ENCODE peak calls at places on chromosomes 4 and X, in seven cellular contexts. One of them, this sample, is unnamed.

GRCh38 chrX:747176-747575 is 116.6 kb downstream of the SHOX start:
- DNase-seq in GM12878: no peak
- DNase-seq in PC-3: no peak
- DNase-seq in CD4-positive, CD25-positive, alpha-beta regulatory T cell: no peak
- DNase-seq in tibial nerve: no peak
- DNase-seq in tibial artery: peak; percentile 12
- DNase-seq in neural progenitor cell: no peak
- DNase-seq in this sample: no peak

GRCh38 chr4:47000406-47000805 is 7.0 kb upstream of the GABRA4 start:
- DNase-seq in GM12878: no peak
- DNase-seq in PC-3: no peak
- DNase-seq in CD4-positive, CD25-positive, alpha-beta regulatory T cell: no peak
- DNase-seq in tibial nerve: no peak
- DNase-seq in tibial artery: no peak
- DNase-seq in neural progenitor cell: no peak
- DNase-seq in this sample: no peak

GRCh38 chr4:176323511-176324160 is 3.9 kb downstream of the SPCS3 start:
- DNase-seq in GM12878: no peak
- DNase-seq in PC-3: no peak
- DNase-seq in CD4-positive, CD25-positive, alpha-beta regulatory T cell: no peak
- DNase-seq in tibial nerve: no peak
- DNase-seq in tibial artery: no peak
- DNase-seq in neural progenitor cell: no peak
- DNase-seq in this sample: peak; percentile 49

GRCh38 chr4:176270669-176271068 is 1.6 kb upstream of the ASB5 start:
- DNase-seq in GM12878: no peak
- DNase-seq in PC-3: peak; percentile 94
- DNase-seq in CD4-positive, CD25-positive, alpha-beta regulatory T cell: no peak
- DNase-seq in tibial nerve: no peak
- DNase-seq in tibial artery: no peak
- DNase-seq in neural progenitor cell: no peak
- DNase-seq in this sample: peak; percentile 94

GRCh38 chr4:142778908-142779307 is 67.2 kb downstream of the INPP4B start:
- DNase-seq in GM12878: no peak
- DNase-seq in PC-3: no peak
- DNase-seq in CD4-positive, CD25-positive, alpha-beta regulatory T cell: no peak
- DNase-seq in tibial nerve: no peak
- DNase-seq in tibial artery: no peak
- DNase-seq in neural progenitor cell: no peak
- DNase-seq in this sample: peak; percentile 26

GRCh38 chr4:122744229-122744628 is 11.7 kb downstream of the BBS12 start:
- DNase-seq in GM12878: no peak
- DNase-seq in PC-3: no peak
- DNase-seq in CD4-positive, CD25-positive, alpha-beta regulatory T cell: no peak
- DNase-seq in tibial nerve: no peak
- DNase-seq in tibial artery: no peak
- DNase-seq in neural progenitor cell: no peak
- DNase-seq in this sample: peak; percentile 77

GRCh38 chrX:20620301-20620700 is 353.6 kb upstream of the RPS6KA3 start:
- DNase-seq in GM12878: no peak
- DNase-seq in PC-3: peak; percentile 76
- DNase-seq in CD4-positive, CD25-positive, alpha-beta regulatory T cell: no peak
- DNase-seq in tibial nerve: no peak
- DNase-seq in tibial artery: no peak
- DNase-seq in neural progenitor cell: no peak
- DNase-seq in this sample: no peak

GRCh38 chrX:68018248-68019203 is 414.8 kb downstream of the OPHN1 start:
- DNase-seq in GM12878: no peak
- DNase-seq in PC-3: peak; percentile 44
- DNase-seq in CD4-positive, CD25-positive, alpha-beta regulatory T cell: no peak
- DNase-seq in tibial nerve: no peak
- DNase-seq in tibial artery: no peak
- DNase-seq in neural progenitor cell: peak; percentile 46
- DNase-seq in this sample: peak; percentile 24

GRCh38 chrX:24999501-24999900 is 16.3 kb downstream of the ARX start:
- DNase-seq in GM12878: no peak
- DNase-seq in PC-3: no peak
- DNase-seq in CD4-positive, CD25-positive, alpha-beta regulatory T cell: no peak
- DNase-seq in tibial nerve: no peak
- DNase-seq in tibial artery: no peak
- DNase-seq in neural progenitor cell: peak; percentile 80
- DNase-seq in this sample: no peak
- H3K4me1 ChIP-seq in GM12878: no peaks in the 10 kb centered on the region
- H3K4me1 ChIP-seq in PC-3: peaks cover 3% of the 10 kb centered on the region
- H3K4me1 ChIP-seq in CD4-positive, CD25-positive, alpha-beta regulatory T cell: peaks cover 9% of the 10 kb centered on the region
- H3K4me1 ChIP-seq in tibial nerve: peaks cover under 1% of the 10 kb centered on the region
- H3K4me1 ChIP-seq in tibial artery: no peaks in the 10 kb centered on the region
- H3K4me1 ChIP-seq in neural progenitor cell: peaks cover 92% of the 10 kb centered on the region
- H3K4me1 ChIP-seq in this sample: no peaks in the 10 kb centered on the region

GRCh38 chr4:173414456-173414855 is 15.5 kb upstream of the SCRG1 start:
- DNase-seq in GM12878: no peak
- DNase-seq in PC-3: no peak
- DNase-seq in CD4-positive, CD25-positive, alpha-beta regulatory T cell: no peak
- DNase-seq in tibial nerve: no peak
- DNase-seq in tibial artery: no peak
- DNase-seq in neural progenitor cell: no peak
- DNase-seq in this sample: no peak

GRCh38 chr4:173413043-173413442 is 14.1 kb upstream of the SCRG1 start:
- DNase-seq in GM12878: no peak
- DNase-seq in PC-3: no peak
- DNase-seq in CD4-positive, CD25-positive, alpha-beta regulatory T cell: no peak
- DNase-seq in tibial nerve: no peak
- DNase-seq in tibial artery: no peak
- DNase-seq in neural progenitor cell: no peak
- DNase-seq in this sample: peak; percentile 46

GRCh38 chr4:173417833-173418232 is 18.9 kb upstream of the SCRG1 start:
- DNase-seq in GM12878: no peak
- DNase-seq in PC-3: peak; percentile 82
- DNase-seq in CD4-positive, CD25-positive, alpha-beta regulatory T cell: no peak
- DNase-seq in tibial nerve: no peak
- DNase-seq in tibial artery: no peak
- DNase-seq in neural progenitor cell: no peak
- DNase-seq in this sample: no peak

GRCh38 chr4:173415885-173416658 is 17.2 kb upstream of the SCRG1 start:
- DNase-seq in GM12878: no peak
- DNase-seq in PC-3: no peak
- DNase-seq in CD4-positive, CD25-positive, alpha-beta regulatory T cell: no peak
- DNase-seq in tibial nerve: peak; percentile 20
- DNase-seq in tibial artery: peak; percentile 81
- DNase-seq in neural progenitor cell: no peak
- DNase-seq in this sample: no peak

GRCh38 chr4:173415092-173415491 is 16.2 kb upstream of the SCRG1 start:
- DNase-seq in GM12878: no peak
- DNase-seq in PC-3: peak; percentile 74
- DNase-seq in CD4-positive, CD25-positive, alpha-beta regulatory T cell: no peak
- DNase-seq in tibial nerve: no peak
- DNase-seq in tibial artery: no peak
- DNase-seq in neural progenitor cell: no peak
- DNase-seq in this sample: peak; percentile 72
- H3K4me3 ChIP-seq in GM12878: no peak overlapping the region
- H3K4me3 ChIP-seq in PC-3: no peak overlapping the region
- H3K4me3 ChIP-seq in CD4-positive, CD25-positive, alpha-beta regulatory T cell: no peak overlapping the region
- H3K4me3 ChIP-seq in tibial nerve: no peak overlapping the region
- H3K4me3 ChIP-seq in tibial artery: no peak overlapping the region
- H3K4me3 ChIP-seq in neural progenitor cell: no peak overlapping the region
- H3K4me3 ChIP-seq in this sample: no peak overlapping the region

GRCh38 chr4:3750334-3750733 is 15.9 kb upstream of the ADRA2C start:
- DNase-seq in GM12878: no peak
- DNase-seq in PC-3: no peak
- DNase-seq in CD4-positive, CD25-positive, alpha-beta regulatory T cell: no peak
- DNase-seq in tibial nerve: no peak
- DNase-seq in tibial artery: no peak
- DNase-seq in neural progenitor cell: no peak
- DNase-seq in this sample: no peak

GRCh38 chr4:3747582-3747906 is 18.6 kb upstream of the ADRA2C start:
- DNase-seq in GM12878: no peak
- DNase-seq in PC-3: no peak
- DNase-seq in CD4-positive, CD25-positive, alpha-beta regulatory T cell: no peak
- DNase-seq in tibial nerve: no peak
- DNase-seq in tibial artery: no peak
- DNase-seq in neural progenitor cell: peak; percentile 67
- DNase-seq in this sample: peak; percentile 25

GRCh38 chr4:3752022-3752421 is 14.2 kb upstream of the ADRA2C start:
- DNase-seq in GM12878: no peak
- DNase-seq in PC-3: no peak
- DNase-seq in CD4-positive, CD25-positive, alpha-beta regulatory T cell: no peak
- DNase-seq in tibial nerve: no peak
- DNase-seq in tibial artery: no peak
- DNase-seq in neural progenitor cell: no peak
- DNase-seq in this sample: no peak

GRCh38 chr4:3746701-3747581 is 19.2 kb upstream of the ADRA2C start:
- DNase-seq in GM12878: no peak
- DNase-seq in PC-3: no peak
- DNase-seq in CD4-positive, CD25-positive, alpha-beta regulatory T cell: no peak
- DNase-seq in tibial nerve: no peak
- DNase-seq in tibial artery: peak; percentile 91
- DNase-seq in neural progenitor cell: no peak
- DNase-seq in this sample: no peak

DNA sequence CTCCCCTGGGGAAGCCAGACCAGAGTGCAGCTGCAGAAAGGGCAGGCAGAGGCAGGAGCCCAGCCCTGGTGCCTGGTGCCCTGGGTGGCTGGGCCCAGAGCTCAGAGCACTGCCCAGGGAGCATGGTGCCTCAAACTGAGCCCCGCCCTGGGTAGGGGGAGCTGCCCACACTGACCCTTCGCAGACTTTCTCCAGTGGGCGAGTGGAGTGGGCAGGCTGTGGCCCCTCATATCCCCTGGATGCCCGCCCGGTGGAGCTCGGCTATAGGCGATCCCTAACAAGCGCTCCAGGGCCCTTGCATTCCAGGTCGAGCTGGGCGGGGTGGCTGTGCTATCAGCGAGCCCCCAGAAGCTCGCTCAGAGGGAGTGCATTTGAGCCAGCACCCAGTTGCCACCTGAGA is 17.1 kb upstream of the ADRA2C start:
- DNase-seq in GM12878: no peak
- DNase-seq in PC-3: no peak
- DNase-seq in CD4-positive, CD25-positive, alpha-beta regulatory T cell: no peak
- DNase-seq in tibial nerve: no peak
- DNase-seq in tibial artery: no peak
- DNase-seq in neural progenitor cell: no peak
- DNase-seq in this sample: no peak
- H3K27me3 ChIP-seq in GM12878: peaks cover 3% of the 10 kb centered on the region
- H3K27me3 ChIP-seq in PC-3: peaks cover 51% of the 10 kb centered on the region
- H3K27me3 ChIP-seq in CD4-positive, CD25-positive, alpha-beta regulatory T cell: no peaks in the 10 kb centered on the region
- H3K27me3 ChIP-seq in tibial nerve: peaks cover 61% of the 10 kb centered on the region
- H3K27me3 ChIP-seq in tibial artery: no peaks in the 10 kb centered on the region
- H3K27me3 ChIP-seq in neural progenitor cell: peaks cover 52% of the 10 kb centered on the region
- H3K27me3 ChIP-seq in this sample: peaks cover 81% of the 10 kb centered on the region

GRCh38 chr4:87005369-87005689 is 70.5 kb downstream of the AFF1 start:
- DNase-seq in GM12878: no peak
- DNase-seq in PC-3: no peak
- DNase-seq in CD4-positive, CD25-positive, alpha-beta regulatory T cell: no peak
- DNase-seq in tibial nerve: no peak
- DNase-seq in tibial artery: no peak
- DNase-seq in neural progenitor cell: no peak
- DNase-seq in this sample: no peak

GRCh38 chr4:87005690-87006461 is 71.1 kb downstream of the AFF1 start:
- DNase-seq in GM12878: peak; percentile 51
- DNase-seq in PC-3: peak; percentile 25
- DNase-seq in CD4-positive, CD25-positive, alpha-beta regulatory T cell: no peak
- DNase-seq in tibial nerve: no peak
- DNase-seq in tibial artery: no peak
- DNase-seq in neural progenitor cell: peak; percentile 52
- DNase-seq in this sample: no peak

GRCh38 chr4:87006531-87007344 is 71.9 kb downstream of the AFF1 start:
- DNase-seq in GM12878: peak; percentile 71
- DNase-seq in PC-3: peak; percentile 85
- DNase-seq in CD4-positive, CD25-positive, alpha-beta regulatory T cell: peak; percentile 84
- DNase-seq in tibial nerve: peak; percentile 83
- DNase-seq in tibial artery: peak; percentile 95
- DNase-seq in neural progenitor cell: peak; percentile 98
- DNase-seq in this sample: peak; percentile 97

GRCh38 chr4:87009095-87009648 is 74.4 kb downstream of the AFF1 start:
- DNase-seq in GM12878: no peak
- DNase-seq in PC-3: no peak
- DNase-seq in CD4-positive, CD25-positive, alpha-beta regulatory T cell: no peak
- DNase-seq in tibial nerve: no peak
- DNase-seq in tibial artery: no peak
- DNase-seq in neural progenitor cell: no peak
- DNase-seq in this sample: no peak

GRCh38 chr4:87007345-87008181 is 72.8 kb downstream of the AFF1 start:
- DNase-seq in GM12878: no peak
- DNase-seq in PC-3: peak; percentile 33
- DNase-seq in CD4-positive, CD25-positive, alpha-beta regulatory T cell: peak; percentile 15
- DNase-seq in tibial nerve: peak; percentile 50
- DNase-seq in tibial artery: peak; percentile 79
- DNase-seq in neural progenitor cell: peak; percentile 81
- DNase-seq in this sample: peak; percentile 84
- H3K4me1 ChIP-seq in GM12878: peaks cover 17% of the 10 kb centered on the region
- H3K4me1 ChIP-seq in PC-3: peaks cover 40% of the 10 kb centered on the region
- H3K4me1 ChIP-seq in CD4-positive, CD25-positive, alpha-beta regulatory T cell: peaks cover 53% of the 10 kb centered on the region
- H3K4me1 ChIP-seq in tibial nerve: peaks cover 31% of the 10 kb centered on the region
- H3K4me1 ChIP-seq in tibial artery: no peaks in the 10 kb centered on the region
- H3K4me1 ChIP-seq in neural progenitor cell: peaks cover 56% of the 10 kb centered on the region
- H3K4me1 ChIP-seq in this sample: peaks cover 44% of the 10 kb centered on the region

GRCh38 chr4:183181081-183181480 is 82.0 kb downstream of the WWC2 start:
- DNase-seq in GM12878: no peak
- DNase-seq in PC-3: no peak
- DNase-seq in CD4-positive, CD25-positive, alpha-beta regulatory T cell: no peak
- DNase-seq in tibial nerve: no peak
- DNase-seq in tibial artery: no peak
- DNase-seq in neural progenitor cell: no peak
- DNase-seq in this sample: no peak
- H3K4me3 ChIP-seq in GM12878: no peak overlapping the region
- H3K4me3 ChIP-seq in PC-3: no peak overlapping the region
- H3K4me3 ChIP-seq in CD4-positive, CD25-positive, alpha-beta regulatory T cell: no peak overlapping the region
- H3K4me3 ChIP-seq in tibial nerve: no peak overlapping the region
- H3K4me3 ChIP-seq in tibial artery: no peak overlapping the region
- H3K4me3 ChIP-seq in neural progenitor cell: no peak overlapping the region
- H3K4me3 ChIP-seq in this sample: no peak overlapping the region

DNA sequence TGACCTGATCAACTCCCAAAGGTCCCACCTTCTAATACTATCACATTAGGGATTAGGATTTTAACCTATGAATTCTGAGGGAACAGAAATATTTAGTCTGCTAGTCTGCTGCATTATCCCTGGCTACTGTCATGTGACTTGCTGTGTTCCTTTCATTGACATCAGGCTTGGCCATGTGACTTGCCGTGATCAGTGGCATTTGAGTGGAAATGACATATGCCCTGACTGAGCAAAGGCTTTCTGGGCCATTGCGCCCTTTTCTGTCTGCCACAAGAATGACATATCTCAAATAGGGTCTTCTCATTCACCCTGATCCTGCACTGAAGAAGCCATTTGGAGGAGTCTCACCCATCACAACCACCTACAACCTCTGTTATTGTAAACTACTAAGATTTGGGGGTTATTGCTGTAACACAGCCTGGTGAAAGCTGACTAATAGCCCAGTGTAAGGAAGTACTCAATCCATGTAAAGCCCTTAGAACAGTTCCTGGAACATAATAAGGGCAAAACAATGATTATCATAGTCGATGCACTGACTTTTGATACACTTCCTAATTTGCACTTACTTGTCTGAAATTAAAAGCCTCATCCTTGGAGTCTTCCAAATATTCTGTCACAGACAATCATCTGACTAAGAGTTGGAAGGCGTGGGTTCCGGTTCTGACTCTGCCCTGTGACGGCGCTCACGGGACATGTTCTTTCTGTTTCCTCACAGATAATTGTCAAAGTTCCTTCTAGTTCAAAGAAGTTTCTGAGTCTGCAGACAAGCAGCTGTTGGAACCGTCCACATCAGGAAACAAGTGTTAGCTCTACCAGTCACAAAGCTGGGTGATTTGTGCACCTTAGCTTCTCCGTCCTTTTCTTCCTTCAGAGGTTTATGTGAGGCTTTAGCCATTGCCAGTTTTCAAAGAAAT is 33.2 kb upstream of the RASGEF1B start:
- DNase-seq in GM12878: no peak
- DNase-seq in PC-3: no peak
- DNase-seq in CD4-positive, CD25-positive, alpha-beta regulatory T cell: peak; percentile 37
- DNase-seq in tibial nerve: peak; percentile 46
- DNase-seq in tibial artery: peak; percentile 86
- DNase-seq in neural progenitor cell: no peak
- DNase-seq in this sample: no peak
- H3K27me3 ChIP-seq in GM12878: no peaks in the 10 kb centered on the region
- H3K27me3 ChIP-seq in PC-3: peaks cover 14% of the 10 kb centered on the region
- H3K27me3 ChIP-seq in CD4-positive, CD25-positive, alpha-beta regulatory T cell: no peaks in the 10 kb centered on the region
- H3K27me3 ChIP-seq in tibial nerve: no peaks in the 10 kb centered on the region
- H3K27me3 ChIP-seq in tibial artery: no peaks in the 10 kb centered on the region
- H3K27me3 ChIP-seq in neural progenitor cell: no peaks in the 10 kb centered on the region
- H3K27me3 ChIP-seq in this sample: no peaks in the 10 kb centered on the region

This sample was measured in adipocyte.